ENCODE peak calls at places on chromosomes 7 and 10, in seven cellular contexts. F is endothelial cell of umbilical vein, D is spleen, H is transverse colon, C is HCT116, N is prostate gland, B is H1. P is an unnamed sample.

GRCh38 chr7:158469396-158470051 is 118.1 kb downstream of the PTPRN2 start:
- DNase-seq in B (no peak), H (no peak), N (no peak), D (no peak), C (no peak), F (no peak), P (no peak)

GRCh38 chr10:79136227-79137005 is 67.7 kb downstream of the ZMIZ1 start:
- DNase-seq in D (no peak), B (no peak), C (no peak), H (no peak), F (no peak), N (no peak), P (no peak)

GRCh38 chr10:21061184-21061583 is 164.1 kb upstream of the NEBL start:
- DNase-seq in D (no peak), F (no peak), B (no peak), N (no peak), H (no peak), C (no peak), P (no peak)

GRCh38 chr10:101388671-101389276 is 34.8 kb downstream of the BTRC start:
- DNase-seq in B (no peak), H (no peak), F (no peak), D (no peak), N (no peak), C (no peak), P (no peak)

GRCh38 chr7:47792521-47793121 is 155.6 kb downstream of the PKD1L1 start:
- DNase-seq in C (peak), F (peak), H (no peak), B (no peak), D (no peak), N (no peak), P (no peak)

GRCh38 chr10:126408953-126409641 is 20.8 kb upstream of the ADAM12 start:
- DNase-seq in C (no peak), D (no peak), B (no peak), N (no peak), F (no peak), H (no peak), P (no peak)

GRCh38 chr10:128324058-128324457 is 197.8 kb upstream of the MKI67 start:
- DNase-seq in D (no peak), B (peak), H (peak), N (peak), C (no peak), F (no peak), P (no peak)

GRCh38 chr7:137953043-137953691 is 48.7 kb downstream of the CREB3L2 start:
- DNase-seq in F (no peak), N (no peak), H (no peak), B (no peak), C (no peak), D (no peak), P (no peak)

GRCh38 chr10:43056568-43057011 is 20.3 kb upstream of the RET start:
- DNase-seq in H (no peak), F (no peak), N (no peak), D (peak), C (no peak), B (no peak), P (no peak)

GRCh38 chr10:1199897-1200721 is 143.9 kb downstream of the WDR37 start:
- DNase-seq in F (no peak), B (peak), D (peak), H (peak), C (no peak), N (no peak), P (no peak)

GRCh38 chr7:134954197-134955082 is 31.9 kb upstream of the AGBL3 start:
- DNase-seq in D (no peak), B (no peak), N (no peak), H (no peak), F (peak), C (peak), P (no peak)

GRCh38 chr7:74051193-74051592 is 23.2 kb downstream of the ELN start:
- DNase-seq in B (no peak), C (no peak), F (no peak), N (no peak), H (no peak), D (no peak), P (no peak)

GRCh38 chr10:122062831-122063674 is 74.1 kb downstream of the TACC2 start:
- DNase-seq in N (peak), H (peak), B (no peak), C (peak), F (peak), D (peak), P (no peak)

GRCh38 chr7:66604198-66604597 is 24.5 kb upstream of the KCTD7 start:
- DNase-seq in C (no peak), N (no peak), B (no peak), H (no peak), F (no peak), D (peak), P (no peak)

GRCh38 chr7:22660732-22661131 is 66.3 kb upstream of the IL6 start:
- DNase-seq in N (no peak), H (no peak), D (no peak), C (no peak), B (no peak), F (no peak), P (no peak)

GRCh38 chr10:42177077-42177792 is 461.1 kb downstream of the ZNF33B start:
- DNase-seq in F (no peak), B (no peak), N (no peak), H (no peak), D (no peak), C (no peak), P (peak)

GRCh38 chr7:143375298-143376034 is 5.7 kb upstream of the ZYX start:
- DNase-seq in B (no peak), H (no peak), C (no peak), D (peak), F (no peak), N (no peak), P (no peak)

GRCh38 chr10:3803884-3804741 is 19.1 kb upstream of the KLF6 start:
- DNase-seq in D (no peak), B (no peak), H (no peak), F (peak), C (no peak), N (no peak), P (no peak)

GRCh38 chr10:3807221-3807927 is 22.4 kb upstream of the KLF6 start:
- DNase-seq in F (peak), N (no peak), C (no peak), D (no peak), B (no peak), H (no peak), P (no peak)

GRCh38 chr10:3805227-3805790 is 20.3 kb upstream of the KLF6 start:
- DNase-seq in N (no peak), B (no peak), D (no peak), H (no peak), F (peak), C (peak), P (no peak)

GRCh38 chr10:3806603-3807002 is 21.6 kb upstream of the KLF6 start:
- DNase-seq in D (no peak), B (no peak), C (no peak), H (peak), F (peak), N (no peak), P (no peak)

GRCh38 chr10:3805791-3806381 is 20.9 kb upstream of the KLF6 start:
- DNase-seq in B (no peak), N (no peak), C (peak), H (peak), F (peak), D (peak), P (no peak)
- TF ChIP-seq POLR2AphosphoS5 in B (no peak), N (peak), C (no peak), H (no peak), F (peak), D (peak), P (no peak)

DNA sequence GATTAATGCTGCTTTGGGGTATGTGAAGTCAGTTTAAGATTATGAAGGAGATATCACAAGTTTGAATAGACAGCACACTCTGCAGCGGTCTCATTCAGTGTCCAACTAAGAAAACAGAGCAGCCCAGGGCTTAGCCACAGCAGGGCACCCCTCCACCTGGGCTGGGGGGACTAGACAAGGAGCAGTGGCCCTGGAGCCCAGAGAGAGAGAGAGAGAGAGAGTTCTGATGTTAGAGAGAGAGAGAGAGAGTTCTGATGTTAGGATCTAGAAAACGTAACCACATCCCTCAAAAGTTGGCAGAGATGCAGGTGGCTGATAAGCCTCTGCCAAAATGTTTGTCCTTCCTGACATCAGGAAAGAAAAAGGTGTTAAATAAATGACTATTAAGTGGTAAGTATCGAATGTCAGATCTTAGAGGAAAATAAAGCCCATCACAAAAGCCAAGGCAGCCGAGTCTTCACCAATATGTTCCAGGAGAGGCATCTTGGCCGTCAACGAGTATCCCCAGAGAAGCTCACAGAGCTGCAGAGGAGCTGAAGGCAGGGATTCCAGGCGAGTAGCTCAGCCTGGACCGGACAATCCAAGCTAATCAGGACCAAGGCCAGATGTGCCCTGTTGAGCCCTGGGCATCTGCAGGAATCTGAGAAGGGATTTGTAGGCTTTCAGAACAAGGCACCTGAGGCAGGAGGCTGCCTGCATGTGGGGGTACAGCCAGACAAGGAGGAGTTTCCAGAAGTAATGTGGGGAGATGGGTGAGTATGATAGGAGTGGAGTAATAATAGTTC is 150.1 kb upstream of the TCF7L2 start:
- DNase-seq in D (no peak), C (no peak), F (no peak), H (no peak), N (no peak), B (peak), P (no peak)
- TF ChIP-seq POLR2AphosphoS5 in D (no peak), C (no peak), F (no peak), H (no peak), N (no peak), B (no peak), P (no peak)

GRCh38 chr10:13712799-13713581 is 126.2 kb downstream of the PRPF18 start:
- DNase-seq in N (no peak), H (peak), D (peak), C (peak), F (peak), B (no peak), P (peak)
- TF ChIP-seq POLR2AphosphoS5 in N (no peak), H (peak), D (peak), C (no peak), F (peak), B (no peak), P (peak)

GRCh38 chr10:93436577-93436976 is 45.6 kb downstream of the MYOF start:
- DNase-seq in C (no peak), N (no peak), F (peak), B (no peak), D (no peak), H (peak), P (no peak)

GRCh38 chr10:93437946-93438795 is 44.0 kb downstream of the MYOF start:
- DNase-seq in C (no peak), N (no peak), B (peak), H (no peak), F (peak), D (no peak), P (no peak)

GRCh38 chr10:93435061-93435491 is 47.1 kb downstream of the MYOF start:
- DNase-seq in N (no peak), B (no peak), D (no peak), H (no peak), F (no peak), C (no peak), P (no peak)

GRCh38 chr10:93437000-93437945 is 44.9 kb downstream of the MYOF start:
- DNase-seq in N (peak), F (peak), C (peak), D (no peak), B (peak), H (peak), P (no peak)

GRCh38 chr10:93435621-93436385 is 46.3 kb downstream of the MYOF start:
- DNase-seq in B (no peak), H (no peak), D (no peak), C (no peak), N (no peak), F (peak), P (no peak)
- TF ChIP-seq POLR2AphosphoS5 in B (no peak), H (peak), D (no peak), C (no peak), N (peak), F (no peak), P (no peak)

GRCh38 chr10:19728376-19728775 is 87.9 kb upstream of the PLXDC2 start:
- DNase-seq in F (no peak), B (no peak), C (no peak), D (no peak), H (peak), N (no peak), P (no peak)

GRCh38 chr10:19731560-19731959 is 84.7 kb upstream of the PLXDC2 start:
- DNase-seq in H (no peak), B (no peak), F (no peak), D (no peak), C (no peak), N (no peak), P (no peak)

GRCh38 chr10:19730848-19731247 is 85.4 kb upstream of the PLXDC2 start:
- DNase-seq in H (no peak), F (no peak), C (no peak), N (no peak), B (no peak), D (no peak), P (no peak)

GRCh38 chr10:19724287-19724686 is 91.9 kb upstream of the PLXDC2 start:
- DNase-seq in F (no peak), B (no peak), N (no peak), H (no peak), C (no peak), D (no peak), P (no peak)

DNA sequence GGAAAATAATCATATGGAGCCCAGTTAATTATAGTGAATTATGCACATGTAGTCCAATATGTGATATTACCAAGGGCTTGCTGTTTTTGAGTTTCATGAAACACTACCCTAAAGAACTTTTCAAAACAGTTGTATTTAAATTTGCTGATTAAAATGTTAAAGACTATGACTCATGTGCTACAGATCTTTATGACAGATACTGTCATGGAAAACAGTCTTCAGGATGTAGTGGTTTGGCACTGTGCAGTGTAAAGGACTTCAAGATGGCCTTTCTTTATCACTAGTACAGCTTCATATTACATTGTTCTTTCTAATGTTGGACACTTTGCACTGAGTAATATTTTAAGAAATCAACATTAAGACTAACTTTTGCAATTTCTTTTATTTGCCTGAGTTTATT is 86.2 kb upstream of the PLXDC2 start:
- DNase-seq in N (no peak), D (no peak), C (no peak), B (no peak), F (no peak), H (no peak), P (no peak)
- TF ChIP-seq POLR2AphosphoS5 in N (no peak), D (no peak), C (no peak), B (no peak), F (no peak), H (no peak), P (no peak)

GRCh38 chr7:50504646-50505546 is 54.7 kb upstream of the FIGNL1 start:
- DNase-seq in N (no peak), C (no peak), F (no peak), H (no peak), D (no peak), B (no peak), P (no peak)
- TF ChIP-seq POLR2AphosphoS5 in N (no peak), C (no peak), F (no peak), H (no peak), D (no peak), B (no peak), P (no peak)

GRCh38 chr10:86411281-86411841 is 44.8 kb upstream of the GRID1 start:
- DNase-seq in C (no peak), B (no peak), H (no peak), N (no peak), D (no peak), F (peak), P (no peak)

GRCh38 chr10:86411852-86412550 is 45.4 kb upstream of the GRID1 start:
- DNase-seq in H (no peak), F (no peak), B (no peak), C (no peak), N (no peak), D (no peak), P (no peak)

GRCh38 chr10:86409183-86409582 is 42.6 kb upstream of the GRID1 start:
- DNase-seq in N (no peak), F (no peak), B (no peak), D (no peak), H (no peak), C (no peak), P (no peak)

GRCh38 chr10:86413046-86413728 is 46.6 kb upstream of the GRID1 start:
- DNase-seq in D (no peak), B (no peak), H (no peak), C (no peak), N (no peak), F (no peak), P (peak)

GRCh38 chr10:86410542-86411124 is 44.0 kb upstream of the GRID1 start:
- DNase-seq in B (no peak), C (no peak), N (no peak), D (no peak), H (no peak), F (no peak), P (no peak)
- TF ChIP-seq POLR2AphosphoS5 in B (no peak), C (no peak), N (no peak), D (no peak), H (no peak), F (no peak), P (no peak)

DNA sequence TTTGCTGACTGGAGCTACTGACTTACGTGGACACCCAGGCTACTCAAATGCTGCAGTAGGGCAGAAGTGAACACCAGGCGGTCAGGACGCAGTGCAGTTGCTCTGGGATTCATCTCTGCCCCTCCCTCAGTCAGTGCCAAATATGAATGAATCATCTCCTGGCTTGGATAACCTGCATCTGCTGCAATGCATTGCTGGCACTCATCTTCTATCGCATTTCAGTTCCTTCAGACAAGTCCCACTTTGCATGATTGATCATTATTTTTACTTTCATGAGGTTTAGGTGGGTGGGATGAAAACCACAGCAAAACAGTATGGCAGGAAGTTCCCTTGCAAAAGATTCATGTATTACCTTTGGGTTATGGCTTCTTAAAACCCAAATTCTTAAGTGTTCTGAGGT is 224.6 kb upstream of the NRP1 start:
- DNase-seq in C (no peak), B (no peak), F (no peak), D (no peak), H (no peak), N (no peak), P (no peak)
- TF ChIP-seq POLR2AphosphoS5 in C (no peak), B (no peak), F (no peak), D (no peak), H (no peak), N (no peak), P (no peak)

GRCh38 chr10:22320591-22321155 is at the start of gene BMI1:
- DNase-seq in C (no peak), D (peak), F (peak), B (peak), H (peak), N (peak), P (no peak)

GRCh38 chr10:22322663-22323160 is 1.8 kb downstream of the BMI1 start:
- DNase-seq in C (no peak), D (no peak), H (no peak), N (no peak), F (no peak), B (no peak), P (no peak)

GRCh38 chr10:22319559-22320558 is 1.0 kb upstream of the BMI1 start:
- DNase-seq in H (no peak), C (no peak), N (no peak), B (no peak), F (peak), D (no peak), P (no peak)

GRCh38 chr10:22321831-22322662 is 1.1 kb downstream of the BMI1 start:
- DNase-seq in D (peak), B (peak), F (peak), C (no peak), N (no peak), H (no peak), P (no peak)

DNA sequence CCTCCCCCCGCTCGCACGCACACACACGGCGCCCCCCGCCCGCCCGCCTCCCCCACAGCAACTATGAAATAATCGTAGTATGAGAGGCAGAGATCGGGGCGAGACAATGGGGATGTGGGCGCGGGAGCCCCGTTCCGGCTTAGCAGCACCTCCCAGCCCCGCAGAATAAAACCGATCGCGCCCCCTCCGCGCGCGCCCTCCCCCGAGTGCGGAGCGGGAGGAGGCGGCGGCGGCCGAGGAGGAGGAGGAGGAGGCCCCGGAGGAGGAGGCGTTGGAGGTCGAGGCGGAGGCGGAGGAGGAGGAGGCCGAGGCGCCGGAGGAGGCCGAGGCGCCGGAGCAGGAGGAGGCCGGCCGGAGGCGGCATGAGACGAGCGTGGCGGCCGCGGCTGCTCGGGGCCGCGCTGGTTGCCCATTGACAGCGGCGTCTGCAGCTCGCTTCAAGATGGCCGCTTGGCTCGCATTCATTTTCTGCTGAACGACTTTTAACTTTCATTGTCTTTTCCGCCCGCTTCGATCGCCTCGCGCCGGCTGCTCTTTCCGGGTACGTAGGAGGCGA is 335 bp downstream of the BMI1 start:
- DNase-seq in F (peak), N (no peak), D (peak), C (no peak), B (peak), H (peak), P (no peak)
- TF ChIP-seq POLR2AphosphoS5 in F (peak), N (no peak), D (peak), C (peak), B (no peak), H (no peak), P (peak)